ENCODE peak calls at places on chromosomes 11 and 22, in five cellular contexts. One of them, this sample, is unnamed.

GRCh38 chr11:97110376-97110775 is 720.6 kb downstream of the JRKL start:
- DNase-seq in H9: no peak
- DNase-seq in left ventricle myocardium inferior: no peak
- DNase-seq in OCI-LY7: no peak
- DNase-seq in dorsolateral prefrontal cortex: no peak
- DNase-seq in this sample: no peak

GRCh38 chr11:15627560-15627959 is 512.8 kb downstream of the INSC start:
- DNase-seq in OCI-LY7: no peak
- DNase-seq in dorsolateral prefrontal cortex: no peak
- DNase-seq in H9: no peak
- DNase-seq in left ventricle myocardium inferior: no peak
- DNase-seq in this sample: no peak

GRCh38 chr11:59754494-59754858 is 700 bp upstream of the STX3 start:
- DNase-seq in H9: no peak
- DNase-seq in OCI-LY7: peak; percentile 59
- DNase-seq in left ventricle myocardium inferior: peak; percentile 19
- DNase-seq in dorsolateral prefrontal cortex: no peak
- DNase-seq in this sample: no peak

GRCh38 chr11:56380120-56380519 is 4.7 kb downstream of the OR8U1 start:
- DNase-seq in H9: no peak
- DNase-seq in left ventricle myocardium inferior: no peak
- DNase-seq in dorsolateral prefrontal cortex: no peak
- DNase-seq in OCI-LY7: no peak
- DNase-seq in this sample: no peak

GRCh38 chr11:62491571-62492329 is 54.9 kb downstream of the AHNAK start:
- DNase-seq in OCI-LY7: no peak
- DNase-seq in H9: no peak
- DNase-seq in left ventricle myocardium inferior: no peak
- DNase-seq in dorsolateral prefrontal cortex: no peak
- DNase-seq in this sample: no peak

GRCh38 chr11:111908639-111909305 is 2.8 kb downstream of the CRYAB start:
- DNase-seq in OCI-LY7: no peak
- DNase-seq in dorsolateral prefrontal cortex: no peak
- DNase-seq in left ventricle myocardium inferior: no peak
- DNase-seq in H9: no peak
- DNase-seq in this sample: no peak

GRCh38 chr11:119509969-119510401 is 87.0 kb upstream of the THY1 start:
- DNase-seq in dorsolateral prefrontal cortex: peak; percentile 58
- DNase-seq in H9: no peak
- DNase-seq in OCI-LY7: peak; percentile 36
- DNase-seq in left ventricle myocardium inferior: peak; percentile 22
- DNase-seq in this sample: peak; percentile 72

GRCh38 chr22:44341431-44342346 is 28.9 kb upstream of the SHISAL1 start:
- DNase-seq in dorsolateral prefrontal cortex: no peak
- DNase-seq in OCI-LY7: no peak
- DNase-seq in H9: no peak
- DNase-seq in left ventricle myocardium inferior: no peak
- DNase-seq in this sample: no peak

GRCh38 chr11:503179-503981 is 3.7 kb downstream of the RNH1 start:
- DNase-seq in H9: no peak
- DNase-seq in OCI-LY7: no peak
- DNase-seq in dorsolateral prefrontal cortex: peak; percentile 90
- DNase-seq in left ventricle myocardium inferior: peak; percentile 59
- DNase-seq in this sample: no peak

GRCh38 chr11:66912361-66912760 is 45.8 kb downstream of the PC start:
- DNase-seq in OCI-LY7: no peak
- DNase-seq in left ventricle myocardium inferior: no peak
- DNase-seq in dorsolateral prefrontal cortex: no peak
- DNase-seq in H9: peak; percentile 63
- DNase-seq in this sample: no peak

GRCh38 chr22:50182176-50183081 is 3.3 kb upstream of the TRABD start:
- DNase-seq in dorsolateral prefrontal cortex: no peak
- DNase-seq in H9: no peak
- DNase-seq in left ventricle myocardium inferior: peak; percentile 16
- DNase-seq in OCI-LY7: no peak
- DNase-seq in this sample: no peak

GRCh38 chr11:45676522-45677095 is 11.2 kb upstream of the CHST1 start:
- DNase-seq in dorsolateral prefrontal cortex: no peak
- DNase-seq in OCI-LY7: no peak
- DNase-seq in H9: no peak
- DNase-seq in left ventricle myocardium inferior: no peak
- DNase-seq in this sample: no peak

GRCh38 chr22:50481440-50482106 is at the start of gene ADM2:
- DNase-seq in dorsolateral prefrontal cortex: no peak
- DNase-seq in H9: peak; percentile 79
- DNase-seq in left ventricle myocardium inferior: no peak
- DNase-seq in OCI-LY7: peak; percentile 55
- DNase-seq in this sample: no peak

GRCh38 chr11:7251836-7252682 is at the start of gene SYT9:
- DNase-seq in OCI-LY7: no peak
- DNase-seq in left ventricle myocardium inferior: no peak
- DNase-seq in H9: peak; percentile 89
- DNase-seq in dorsolateral prefrontal cortex: peak; percentile 55
- DNase-seq in this sample: no peak

GRCh38 chr11:84580338-84580737 is 1046.8 kb downstream of the DLG2 start:
- DNase-seq in dorsolateral prefrontal cortex: no peak
- DNase-seq in H9: peak; percentile 32
- DNase-seq in OCI-LY7: no peak
- DNase-seq in left ventricle myocardium inferior: no peak
- DNase-seq in this sample: no peak

GRCh38 chr11:21460082-21460481 is 732.8 kb upstream of the ANO5 start:
- DNase-seq in OCI-LY7: no peak
- DNase-seq in H9: no peak
- DNase-seq in left ventricle myocardium inferior: no peak
- DNase-seq in dorsolateral prefrontal cortex: no peak
- DNase-seq in this sample: no peak

GRCh38 chr11:117574551-117574950 is 222.5 kb downstream of the DSCAML1 start:
- DNase-seq in dorsolateral prefrontal cortex: no peak
- DNase-seq in OCI-LY7: no peak
- DNase-seq in H9: no peak
- DNase-seq in left ventricle myocardium inferior: no peak
- DNase-seq in this sample: no peak

GRCh38 chr11:120121914-120122473 is 15.9 kb downstream of the TRIM29 start:
- DNase-seq in dorsolateral prefrontal cortex: no peak
- DNase-seq in OCI-LY7: no peak
- DNase-seq in left ventricle myocardium inferior: no peak
- DNase-seq in H9: no peak
- DNase-seq in this sample: peak; percentile 85

GRCh38 chr11:6988506-6988905 is 31.6 kb downstream of the ZNF214 start:
- DNase-seq in left ventricle myocardium inferior: no peak
- DNase-seq in OCI-LY7: no peak
- DNase-seq in dorsolateral prefrontal cortex: no peak
- DNase-seq in H9: no peak
- DNase-seq in this sample: no peak

GRCh38 chr11:18668131-18668530 is 30.4 kb upstream of the TMEM86A start:
- DNase-seq in left ventricle myocardium inferior: no peak
- DNase-seq in OCI-LY7: no peak
- DNase-seq in dorsolateral prefrontal cortex: no peak
- DNase-seq in H9: no peak
- DNase-seq in this sample: no peak

GRCh38 chr11:131491503-131491902 is 121.1 kb downstream of the NTM start:
- DNase-seq in H9: no peak
- DNase-seq in dorsolateral prefrontal cortex: no peak
- DNase-seq in left ventricle myocardium inferior: no peak
- DNase-seq in OCI-LY7: no peak
- DNase-seq in this sample: no peak

GRCh38 chr22:24440718-24441405 is 13.5 kb downstream of the ADORA2A start:
- DNase-seq in left ventricle myocardium inferior: no peak
- DNase-seq in OCI-LY7: no peak
- DNase-seq in dorsolateral prefrontal cortex: peak; percentile 28
- DNase-seq in H9: no peak
- DNase-seq in this sample: no peak

GRCh38 chr22:45204751-45205623 is 35.7 kb downstream of the KIAA0930 start:
- DNase-seq in left ventricle myocardium inferior: no peak
- DNase-seq in H9: no peak
- DNase-seq in dorsolateral prefrontal cortex: no peak
- DNase-seq in OCI-LY7: no peak
- DNase-seq in this sample: no peak

GRCh38 chr11:108568183-108568858 is 25.2 kb downstream of the EXPH5 start:
- DNase-seq in dorsolateral prefrontal cortex: peak; percentile 32
- DNase-seq in left ventricle myocardium inferior: peak; percentile 16
- DNase-seq in OCI-LY7: no peak
- DNase-seq in H9: no peak
- DNase-seq in this sample: no peak

GRCh38 chr11:64556721-64557250 is 34.2 kb upstream of the SLC22A12 start:
- DNase-seq in H9: no peak
- DNase-seq in OCI-LY7: no peak
- DNase-seq in left ventricle myocardium inferior: no peak
- DNase-seq in dorsolateral prefrontal cortex: no peak
- DNase-seq in this sample: no peak

GRCh38 chr11:64558065-64558745 is 32.8 kb upstream of the SLC22A12 start:
- DNase-seq in H9: peak; percentile 66
- DNase-seq in OCI-LY7: no peak
- DNase-seq in left ventricle myocardium inferior: no peak
- DNase-seq in dorsolateral prefrontal cortex: no peak
- DNase-seq in this sample: no peak

GRCh38 chr11:64556044-64556720 is 34.8 kb upstream of the SLC22A12 start:
- DNase-seq in dorsolateral prefrontal cortex: no peak
- DNase-seq in left ventricle myocardium inferior: no peak
- DNase-seq in OCI-LY7: no peak
- DNase-seq in H9: no peak
- DNase-seq in this sample: no peak

GRCh38 chr11:64549969-64550368 is 41.1 kb upstream of the SLC22A12 start:
- DNase-seq in left ventricle myocardium inferior: no peak
- DNase-seq in OCI-LY7: no peak
- DNase-seq in H9: no peak
- DNase-seq in dorsolateral prefrontal cortex: no peak
- DNase-seq in this sample: no peak

GRCh38 chr11:64553554-64554201 is 37.3 kb upstream of the SLC22A12 start:
- DNase-seq in left ventricle myocardium inferior: peak; percentile 64
- DNase-seq in OCI-LY7: peak; percentile 59
- DNase-seq in H9: peak; percentile 74
- DNase-seq in dorsolateral prefrontal cortex: peak; percentile 60
- DNase-seq in this sample: no peak
- H3K27ac ChIP-seq in left ventricle myocardium inferior: peak overlapping the region; percentile 59
- H3K27ac ChIP-seq in OCI-LY7: no peak overlapping the region
- H3K27ac ChIP-seq in H9: no peak overlapping the region
- H3K27ac ChIP-seq in dorsolateral prefrontal cortex: peak overlapping the region; percentile 62
- H3K27ac ChIP-seq in this sample: no peak overlapping the region

DNA sequence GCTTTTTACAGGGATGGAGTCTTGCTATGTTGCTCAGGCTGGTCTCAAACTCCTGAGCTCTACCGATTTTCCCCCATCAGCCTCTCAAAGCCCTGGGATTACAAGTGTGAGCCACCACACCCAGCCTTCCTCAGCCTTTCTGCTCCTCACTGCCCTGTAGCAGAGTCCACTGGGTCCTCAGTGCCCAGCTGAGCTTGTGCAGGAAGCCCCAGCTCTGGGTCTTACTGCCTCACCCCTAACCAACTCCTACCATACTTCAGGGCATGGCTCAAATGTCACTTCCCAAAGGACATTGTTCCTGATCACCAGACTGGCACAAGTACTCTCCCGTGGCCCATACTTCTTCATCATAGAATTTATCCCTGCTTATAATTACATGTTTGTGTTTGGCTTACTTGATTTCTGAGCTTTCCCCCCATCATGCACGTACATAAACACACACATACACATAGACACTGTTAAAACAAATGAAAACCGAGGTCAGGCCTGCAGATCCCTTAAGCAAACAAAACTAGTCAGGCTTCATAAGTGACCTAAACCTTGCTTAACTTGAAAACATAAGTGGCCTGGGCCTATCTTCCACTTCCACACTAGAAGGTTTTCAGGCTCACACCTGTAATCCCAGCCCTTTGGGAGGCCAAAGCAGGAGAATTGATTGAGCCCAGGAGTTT is 14.0 kb upstream of the SLC43A3 start:
- DNase-seq in left ventricle myocardium inferior: no peak
- DNase-seq in dorsolateral prefrontal cortex: no peak
- DNase-seq in OCI-LY7: no peak
- DNase-seq in H9: no peak
- DNase-seq in this sample: no peak
- H3K27ac ChIP-seq in left ventricle myocardium inferior: no peak overlapping the region
- H3K27ac ChIP-seq in dorsolateral prefrontal cortex: no peak overlapping the region
- H3K27ac ChIP-seq in OCI-LY7: no peak overlapping the region
- H3K27ac ChIP-seq in H9: no peak overlapping the region
- H3K27ac ChIP-seq in this sample: no peak overlapping the region

GRCh38 chr22:39232806-39233735 is 11.7 kb downstream of the PDGFB start:
- DNase-seq in left ventricle myocardium inferior: no peak
- DNase-seq in OCI-LY7: no peak
- DNase-seq in dorsolateral prefrontal cortex: no peak
- DNase-seq in H9: no peak
- DNase-seq in this sample: no peak

GRCh38 chr22:39232246-39232645 is 12.5 kb downstream of the PDGFB start:
- DNase-seq in H9: no peak
- DNase-seq in dorsolateral prefrontal cortex: no peak
- DNase-seq in left ventricle myocardium inferior: no peak
- DNase-seq in OCI-LY7: no peak
- DNase-seq in this sample: no peak

GRCh38 chr22:39230261-39231196 is 14.3 kb downstream of the PDGFB start:
- DNase-seq in H9: peak; percentile 80
- DNase-seq in dorsolateral prefrontal cortex: no peak
- DNase-seq in left ventricle myocardium inferior: no peak
- DNase-seq in OCI-LY7: no peak
- DNase-seq in this sample: no peak

GRCh38 chr22:39229688-39230260 is 15.0 kb downstream of the PDGFB start:
- DNase-seq in dorsolateral prefrontal cortex: no peak
- DNase-seq in OCI-LY7: no peak
- DNase-seq in left ventricle myocardium inferior: no peak
- DNase-seq in H9: no peak
- DNase-seq in this sample: no peak

DNA sequence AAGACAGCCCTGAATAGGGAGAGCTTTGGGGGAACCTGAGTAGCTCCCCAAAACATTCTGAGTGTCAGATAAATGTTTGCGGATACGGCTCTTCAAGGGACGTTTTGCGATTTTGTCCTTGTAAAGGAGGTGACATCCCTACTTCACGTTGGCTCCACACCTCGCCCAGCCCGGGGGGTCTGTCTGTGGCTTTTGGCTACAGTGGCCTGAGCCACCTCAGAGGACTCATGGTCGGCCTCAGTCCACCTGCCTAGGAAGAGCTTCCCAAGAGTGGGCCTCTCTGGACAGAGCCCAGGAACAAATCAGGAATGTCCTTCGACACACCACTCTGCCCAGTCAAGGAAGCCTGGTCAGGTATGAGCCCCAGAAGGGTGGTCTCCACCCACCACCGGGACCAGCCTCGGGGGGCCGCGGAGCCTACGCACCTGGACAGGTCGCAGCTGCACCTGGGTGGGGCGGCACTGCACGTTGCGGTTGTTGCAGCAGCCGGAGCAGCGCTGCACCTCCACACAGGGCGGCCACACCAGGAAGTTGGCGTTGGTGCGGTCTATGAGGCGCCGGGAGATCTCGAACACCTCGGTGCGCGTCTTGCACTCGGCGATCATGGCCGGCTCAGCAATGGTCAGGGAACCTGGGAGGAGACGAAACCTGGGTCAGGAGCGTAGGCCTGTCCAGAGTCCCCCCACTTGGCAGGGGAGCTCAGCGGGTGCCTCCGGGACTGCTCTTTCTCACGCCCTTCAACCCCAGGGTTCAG is 13.4 kb downstream of the PDGFB start:
- DNase-seq in dorsolateral prefrontal cortex: no peak
- DNase-seq in OCI-LY7: no peak
- DNase-seq in left ventricle myocardium inferior: no peak
- DNase-seq in H9: no peak
- DNase-seq in this sample: no peak
- H3K27ac ChIP-seq in dorsolateral prefrontal cortex: no peak overlapping the region
- H3K27ac ChIP-seq in OCI-LY7: no peak overlapping the region
- H3K27ac ChIP-seq in left ventricle myocardium inferior: peak overlapping the region; percentile 97
- H3K27ac ChIP-seq in H9: no peak overlapping the region
- H3K27ac ChIP-seq in this sample: no peak overlapping the region

GRCh38 chr11:122095950-122096942 is 19.8 kb downstream of the BLID start:
- DNase-seq in OCI-LY7: no peak
- DNase-seq in H9: no peak
- DNase-seq in dorsolateral prefrontal cortex: no peak
- DNase-seq in left ventricle myocardium inferior: no peak
- DNase-seq in this sample: no peak
- H3K27ac ChIP-seq in OCI-LY7: no peak overlapping the region
- H3K27ac ChIP-seq in H9: no peak overlapping the region
- H3K27ac ChIP-seq in dorsolateral prefrontal cortex: peak overlapping the region; percentile 97
- H3K27ac ChIP-seq in left ventricle myocardium inferior: peak overlapping the region; percentile 89
- H3K27ac ChIP-seq in this sample: peak overlapping the region; percentile 83